ENCODE peak calls at places on chromosomes 5 and 9, in five cellular contexts. Q, E, L, R and N are unnamed samples.

GRCh38 chr9:89144242-89144641 is 34.4 kb downstream of the SHC3 start:
- DNase-seq in Q (no peak), E (peak; percentile 25), L (no peak), R (no peak), N (no peak)

GRCh38 chr9:110575952-110576351 is 3.6 kb downstream of the SVEP1 start:
- DNase-seq in Q (no peak), E (no peak), L (no peak), R (no peak), N (no peak)

GRCh38 chr5:58294598-58295298 is 165.1 kb downstream of the PLK2 start:
- DNase-seq in Q (no peak), E (no peak), L (no peak), R (no peak), N (no peak)

GRCh38 chr9:693460-694390 is 147.8 kb upstream of the DMRT1 start:
- DNase-seq in Q (no peak), E (no peak), L (no peak), R (no peak), N (no peak)

GRCh38 chr5:65152131-65152530 is 329.6 kb downstream of the ADAMTS6 start:
- DNase-seq in Q (no peak), E (no peak), L (no peak), R (no peak), N (no peak)

GRCh38 chr5:167049043-167049663 is 1242.3 kb upstream of the WWC1 start:
- DNase-seq in Q (peak; percentile 21), E (peak; percentile 45), L (no peak), R (peak; percentile 29), N (peak; percentile 44)

GRCh38 chr5:125899006-125899405 is 524.2 kb upstream of the GRAMD2B start:
- DNase-seq in Q (no peak), E (no peak), L (no peak), R (no peak), N (no peak)

GRCh38 chr9:71936066-71936465 is 24.6 kb downstream of the C9orf85 start:
- DNase-seq in Q (no peak), E (no peak), L (no peak), R (no peak), N (no peak)

GRCh38 chr9:16275795-16276624 is 594.5 kb downstream of the BNC2 start:
- DNase-seq in Q (no peak), E (no peak), L (no peak), R (no peak), N (no peak)

GRCh38 chr9:36470891-36471290 is 70.8 kb upstream of the RNF38 start:
- DNase-seq in Q (no peak), E (no peak), L (no peak), R (peak; percentile 5), N (no peak)

GRCh38 chr5:38473008-38473407 is 83.4 kb downstream of the LIFR start:
- DNase-seq in Q (no peak), E (no peak), L (no peak), R (no peak), N (no peak)

GRCh38 chr5:179762781-179763176 is 30.2 kb downstream of the MAML1 start:
- DNase-seq in Q (no peak), E (no peak), L (no peak), R (no peak), N (no peak)

GRCh38 chr5:157961828-157962390 is 103.0 kb upstream of the CLINT1 start:
- DNase-seq in Q (no peak), E (no peak), L (no peak), R (no peak), N (no peak)

GRCh38 chr5:96141749-96142148 is 180.1 kb upstream of the ELL2 start:
- DNase-seq in Q (peak; percentile 60), E (no peak), L (no peak), R (no peak), N (no peak)

GRCh38 chr9:80550181-80550580 is 978.4 kb downstream of the TLE4 start:
- DNase-seq in Q (no peak), E (no peak), L (no peak), R (no peak), N (no peak)

GRCh38 chr5:146027746-146028145 is 77.6 kb downstream of the PLAC8L1 start:
- DNase-seq in Q (no peak), E (no peak), L (no peak), R (no peak), N (peak; percentile 50)

GRCh38 chr9:5718296-5719032 is 89.6 kb downstream of the RIC1 start:
- DNase-seq in Q (no peak), E (no peak), L (no peak), R (no peak), N (no peak)

GRCh38 chr9:79236466-79236865 is 335.3 kb upstream of the TLE4 start:
- DNase-seq in Q (no peak), E (no peak), L (no peak), R (no peak), N (no peak)

GRCh38 chr5:128349044-128349629 is 188.9 kb downstream of the FBN2 start:
- DNase-seq in Q (no peak), E (no peak), L (no peak), R (peak; percentile 1), N (no peak)

GRCh38 chr5:56025303-56025885 is 30.6 kb upstream of the IL6ST start:
- DNase-seq in Q (peak; percentile 97), E (no peak), L (no peak), R (peak; percentile 18), N (peak; percentile 86)

GRCh38 chr9:32571969-32572899 is 725 bp downstream of the NDUFB6 start:
- DNase-seq in Q (peak; percentile 83), E (peak; percentile 68), L (no peak), R (peak; percentile 82), N (peak; percentile 89)

GRCh38 chr5:142892021-142892420 is 121.8 kb downstream of the ARHGAP26 start:
- DNase-seq in Q (no peak), E (no peak), L (no peak), R (no peak), N (no peak)

GRCh38 chr5:138663009-138663408 is 87.8 kb upstream of the HSPA9 start:
- DNase-seq in Q (no peak), E (no peak), L (no peak), R (no peak), N (no peak)

GRCh38 chr5:64292611-64293215 is 127.1 kb downstream of the RNF180 start:
- DNase-seq in Q (no peak), E (no peak), L (no peak), R (no peak), N (no peak)

GRCh38 chr9:7354704-7355103 is 444.9 kb downstream of the DMAC1 start:
- DNase-seq in Q (no peak), E (no peak), L (no peak), R (no peak), N (no peak)

GRCh38 chr5:157535042-157535865 is 40.3 kb downstream of the ADAM19 start:
- DNase-seq in Q (peak; percentile 24), E (no peak), L (no peak), R (peak; percentile 77), N (no peak)

GRCh38 chr5:150632305-150633160 is 7.9 kb upstream of the SYNPO start:
- DNase-seq in Q (no peak), E (no peak), L (no peak), R (no peak), N (peak; percentile 51)

GRCh38 chr5:102924963-102925362 is 169.9 kb downstream of the PAM start:
- DNase-seq in Q (no peak), E (no peak), L (no peak), R (no peak), N (no peak)

GRCh38 chr5:124365491-124365890 is 380.9 kb downstream of the ZNF608 start:
- DNase-seq in Q (no peak), E (no peak), L (no peak), R (no peak), N (no peak)

GRCh38 chr5:101390317-101390908 is 487.3 kb upstream of the ST8SIA4 start:
- DNase-seq in Q (peak; percentile 46), E (peak; percentile 14), L (no peak), R (peak; percentile 21), N (peak; percentile 80)

GRCh38 chr5:135236951-135237791 is 161.9 kb downstream of the MACROH2A1 start:
- DNase-seq in Q (no peak), E (no peak), L (no peak), R (no peak), N (no peak)

GRCh38 chr5:35145671-35146317 is 84.5 kb downstream of the PRLR start:
- DNase-seq in Q (no peak), E (no peak), L (no peak), R (no peak), N (no peak)

GRCh38 chr9:13485068-13485596 is 205.6 kb upstream of the MPDZ start:
- DNase-seq in Q (no peak), E (no peak), L (no peak), R (no peak), N (no peak)

GRCh38 chr5:131994533-131995226 is 16.8 kb downstream of the ACSL6 start:
- DNase-seq in Q (peak; percentile 62), E (no peak), L (no peak), R (peak; percentile 96), N (no peak)

GRCh38 chr5:150081541-150082283 is 4.6 kb downstream of the CSF1R start:
- DNase-seq in Q (no peak), E (no peak), L (no peak), R (no peak), N (no peak)

GRCh38 chr5:139795074-139796001 is at the start of gene PSD2:
- DNase-seq in Q (no peak), E (peak; percentile 61), L (no peak), R (peak; percentile 32), N (no peak)
- TF ChIP-seq JUN in Q (no peak), E (no peak), L (no peak), R (no peak), N (no peak)

GRCh38 chr5:81908044-81908443 is 63.8 kb upstream of the ATG10 start:
- DNase-seq in Q (no peak), E (no peak), L (no peak), R (no peak), N (no peak)
- TF ChIP-seq JUN in Q (no peak), E (no peak), L (no peak), R (no peak), N (no peak)

GRCh38 chr5:110852053-110852452 is 113.2 kb downstream of the SLC25A46 start:
- DNase-seq in Q (no peak), E (no peak), L (no peak), R (no peak), N (no peak)

GRCh38 chr5:110852541-110852940 is 113.7 kb downstream of the SLC25A46 start:
- DNase-seq in Q (no peak), E (no peak), L (no peak), R (no peak), N (no peak)

GRCh38 chr5:110854200-110854599 is 115.4 kb downstream of the SLC25A46 start:
- DNase-seq in Q (no peak), E (no peak), L (no peak), R (no peak), N (no peak)

GRCh38 chr5:110853267-110853666 is 114.5 kb downstream of the SLC25A46 start:
- DNase-seq in Q (no peak), E (no peak), L (no peak), R (no peak), N (no peak)

GRCh38 chr5:110851357-110851756 is 112.5 kb downstream of the SLC25A46 start:
- DNase-seq in Q (no peak), E (no peak), L (no peak), R (no peak), N (no peak)
- TF ChIP-seq JUN in Q (no peak), E (no peak), L (no peak), R (no peak), N (no peak)

DNA sequence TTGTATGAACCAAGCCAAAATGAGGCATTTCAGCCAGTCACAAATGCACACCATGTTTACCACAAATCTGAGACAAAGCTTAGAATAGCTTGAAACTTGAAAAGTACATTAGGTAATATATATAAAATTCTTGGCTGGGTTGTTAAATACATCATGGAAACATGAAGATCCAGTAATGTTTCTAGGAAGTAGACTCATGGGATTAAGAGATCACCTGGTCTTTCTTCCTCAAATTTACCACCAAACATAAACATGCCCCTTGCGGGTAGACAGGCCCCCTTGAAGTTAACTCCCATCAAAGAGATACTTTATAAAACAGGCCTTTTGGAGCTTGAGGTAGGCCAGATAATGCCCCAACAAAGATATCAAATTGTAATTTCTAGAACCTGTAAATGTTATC is 128.1 kb upstream of the TARS1 start:
- DNase-seq in Q (no peak), E (no peak), L (no peak), R (no peak), N (no peak)
- TF ChIP-seq JUN in Q (no peak), E (no peak), L (no peak), R (no peak), N (no peak)